ENCODE peak calls at places on chromosomes 2 and 18, in four cellular contexts. H is activated naive CD4-positive, alpha-beta T cell treated with Interleukin-2 at 50 U/mL for 16 hours; W is stimulated activated CD4-positive, alpha-beta T cell treated with anti-CD3 and anti-CD28 coated beads, Interleukin-12 subunit alpha, Interleukin-12 subunit beta, amount 100 ng/mL, for 48 hours; M is HL-60. X is an unnamed sample.

GRCh38 chr2:227853204-227853629 is 18.2 kb upstream of the DAW1 start:
- DNase-seq in M (no peak), H (no peak), W (no peak), X (no peak)

GRCh38 chr18:78430171-78430857 is 549.3 kb upstream of the SALL3 start:
- DNase-seq in W (no peak), H (no peak), M (no peak), X (no peak)

GRCh38 chr2:68031546-68032160 is 31.2 kb downstream of the C1D start:
- DNase-seq in W (peak; percentile 13), M (peak; percentile 7), H (no peak), X (no peak)

GRCh38 chr2:69241664-69242063 is 145.4 kb downstream of the GFPT1 start:
- DNase-seq in W (no peak), H (no peak), M (no peak), X (no peak)

GRCh38 chr2:235951980-235952379 is 216.2 kb downstream of the GBX2 start:
- DNase-seq in M (no peak), H (peak; percentile 2), W (peak; percentile 5), X (no peak)

GRCh38 chr2:68743531-68743930 is 8.9 kb downstream of the ARHGAP25 start:
- DNase-seq in W (no peak), H (no peak), M (no peak), X (no peak)

GRCh38 chr2:64998658-64999061 is 9.5 kb downstream of the SLC1A4 start:
- DNase-seq in M (no peak), H (no peak), W (no peak), X (no peak)

GRCh38 chr2:160029270-160029628 is 33.2 kb downstream of the PLA2R1 start:
- DNase-seq in W (no peak), H (no peak), M (no peak), X (no peak)

GRCh38 chr2:170554278-170554955 is 160.7 kb upstream of the SP5 start:
- DNase-seq in M (no peak), H (no peak), W (no peak), X (no peak)

GRCh38 chr18:79599503-79599931 is 80.1 kb upstream of the CTDP1 start:
- DNase-seq in W (no peak), M (no peak), H (no peak), X (no peak)

GRCh38 chr2:174035981-174036742 is 71.0 kb upstream of the SP3 start:
- DNase-seq in M (no peak), H (no peak), W (no peak), X (no peak)

GRCh38 chr18:2954869-2955645 is 57.9 kb downstream of the LPIN2 start:
- DNase-seq in H (no peak), W (no peak), M (no peak), X (no peak)

GRCh38 chr18:15198116-15198389 is 450.1 kb downstream of the ANKRD30B start:
- DNase-seq in W (no peak), H (no peak), M (no peak), X (no peak)

GRCh38 chr2:624096-624495 is 53.1 kb downstream of the TMEM18 start:
- DNase-seq in M (no peak), H (no peak), W (no peak), X (no peak)

GRCh38 chr18:7164610-7165009 is 47.0 kb upstream of the LAMA1 start:
- DNase-seq in M (no peak), W (no peak), H (no peak), X (no peak)

GRCh38 chr2:63048367-63049171 is 2.1 kb upstream of the OTX1 start:
- DNase-seq in W (no peak), H (no peak), M (no peak), X (no peak)

GRCh38 chr18:525066-525797 is 24.7 kb upstream of the COLEC12 start:
- DNase-seq in H (no peak), M (no peak), W (no peak), X (no peak)

GRCh38 chr2:235627682-235628081 is 133.8 kb downstream of the AGAP1 start:
- DNase-seq in H (no peak), W (no peak), M (no peak), X (no peak)

GRCh38 chr2:86703704-86704370 is 16.3 kb upstream of the RMND5A start:
- DNase-seq in M (no peak), H (no peak), W (no peak), X (no peak)

GRCh38 chr2:164792316-164793127 is 49.1 kb downstream of the COBLL1 start:
- DNase-seq in W (no peak), M (no peak), H (no peak), X (no peak)

GRCh38 chr2:54042341-54042740 is 71.5 kb upstream of the PSME4 start:
- DNase-seq in M (no peak), W (no peak), H (no peak), X (no peak)

GRCh38 chr2:236746833-236747232 is 177.2 kb downstream of the ACKR3 start:
- DNase-seq in M (no peak), H (no peak), W (no peak), X (no peak)

GRCh38 chr2:112880081-112880531 is 30.9 kb upstream of the IL37 start:
- DNase-seq in H (no peak), W (no peak), M (no peak), X (no peak)

GRCh38 chr2:195674491-195675226 is 17.6 kb downstream of the SLC39A10 start:
- DNase-seq in W (no peak), H (no peak), M (no peak), X (no peak)

GRCh38 chr2:24558781-24559540 is 67.9 kb downstream of the NCOA1 start:
- DNase-seq in W (no peak), M (no peak), H (no peak), X (no peak)

X was measured in SIG-M5.